ENCODE peak calls at places on chromosomes 5 and 9, in ten cellular contexts. Y is neural crest cell, Z is GM20000, E is body of pancreas, P is retinal pigment epithelial cell, J is sigmoid colon, G is RWPE1, I is progenitor cell of endocrine pancreas, T is AG04450, H is IMR-90. L is an unnamed sample.

GRCh38 chr5:72226950-72227349 is 93.1 kb downstream of the MRPS27 start:
- DNase-seq in G (no peak), E (no peak), Y (no peak), I (no peak), H (no peak), P (no peak), T (no peak), Z (no peak), J (no peak), L (no peak)

GRCh38 chr5:123835421-123835820 is 323.4 kb downstream of the CSNK1G3 start:
- DNase-seq in J (no peak), E (no peak), I (no peak), G (no peak), P (peak; percentile 93), T (no peak), Y (no peak), Z (no peak), H (no peak), L (no peak)

GRCh38 chr5:3032513-3032912 is 281.0 kb upstream of the IRX2 start:
- DNase-seq in H (no peak), G (no peak), Z (no peak), I (no peak), E (no peak), T (no peak), Y (no peak), P (no peak), J (no peak), L (no peak)

GRCh38 chr9:97543568-97543967 is 42.1 kb downstream of the TMOD1 start:
- DNase-seq in I (no peak), G (no peak), E (no peak), H (no peak), J (no peak), P (no peak), Z (no peak), Y (no peak), T (no peak), L (no peak)

GRCh38 chr9:101564252-101564651 is 30.5 kb downstream of the PPP3R2 start:
- DNase-seq in H (no peak), J (no peak), I (no peak), P (no peak), G (no peak), Z (no peak), E (no peak), T (no peak), Y (no peak), L (no peak)

GRCh38 chr5:177111720-177112394 is 21.7 kb upstream of the NSD1 start:
- DNase-seq in Z (peak; percentile 84), E (peak; percentile 50), J (no peak), P (no peak), T (no peak), G (peak; percentile 81), I (peak; percentile 82), H (peak; percentile 30), Y (peak; percentile 83), L (peak; percentile 85)

GRCh38 chr5:160442824-160443431 is 21.3 kb downstream of the PTTG1 start:
- DNase-seq in J (no peak), Y (no peak), E (no peak), T (no peak), G (no peak), H (no peak), P (no peak), I (no peak), Z (no peak), L (no peak)

GRCh38 chr9:22244141-22245011 is 202.2 kb upstream of the DMRTA1 start:
- DNase-seq in Y (peak; percentile 19), I (no peak), H (peak; percentile 63), E (peak; percentile 28), G (peak; percentile 47), P (peak; percentile 28), T (no peak), Z (peak; percentile 20), J (no peak), L (peak; percentile 45)

GRCh38 chr9:110399983-110400382 is 62.3 kb upstream of the TXNDC8 start:
- DNase-seq in E (no peak), G (no peak), Y (no peak), T (no peak), J (no peak), P (no peak), Z (no peak), H (no peak), I (no peak), L (no peak)

GRCh38 chr5:31815394-31815793 is 176.5 kb downstream of the PDZD2 start:
- DNase-seq in I (no peak), Y (no peak), J (no peak), H (no peak), P (no peak), T (no peak), E (no peak), G (no peak), Z (no peak), L (no peak)

GRCh38 chr9:133877327-133877726 is 114.8 kb downstream of the VAV2 start:
- DNase-seq in P (no peak), G (no peak), H (no peak), E (no peak), J (no peak), I (no peak), T (no peak), Z (no peak), Y (no peak), L (no peak)

GRCh38 chr9:133875131-133875530 is 117.0 kb downstream of the VAV2 start:
- DNase-seq in J (no peak), I (no peak), T (no peak), E (no peak), Y (no peak), P (no peak), H (no peak), G (no peak), Z (no peak), L (no peak)

GRCh38 chr9:133874659-133875058 is 117.5 kb downstream of the VAV2 start:
- DNase-seq in P (no peak), Y (no peak), H (no peak), G (no peak), T (no peak), I (no peak), J (no peak), E (no peak), Z (no peak), L (no peak)

GRCh38 chr9:133876836-133877235 is 115.3 kb downstream of the VAV2 start:
- DNase-seq in G (no peak), Z (no peak), I (no peak), Y (no peak), T (no peak), H (no peak), J (no peak), E (no peak), P (no peak), L (no peak)

DNA sequence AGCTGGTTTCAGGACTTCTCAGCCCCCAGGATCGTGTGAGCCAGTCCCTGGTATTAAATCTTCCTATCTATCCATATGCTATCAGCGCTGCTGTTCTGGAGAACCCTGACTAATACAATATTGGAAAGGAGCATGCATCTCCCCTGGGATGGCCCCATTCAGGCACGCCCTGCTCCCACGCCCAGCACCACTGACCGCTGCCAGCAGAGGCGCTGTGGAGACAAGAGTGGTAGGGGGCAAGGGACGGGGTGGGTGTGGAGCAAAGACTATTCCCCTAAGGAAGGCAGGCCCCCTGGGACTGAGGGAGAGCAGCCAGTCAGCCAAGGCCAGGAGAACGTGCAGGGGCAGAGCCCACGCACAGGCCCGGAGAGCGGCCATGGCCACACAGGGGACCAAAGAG is 116.0 kb downstream of the VAV2 start:
- DNase-seq in J (no peak), E (no peak), I (no peak), P (no peak), T (no peak), H (no peak), Y (peak; percentile 40), Z (no peak), G (no peak), L (peak; percentile 74)
- TF ChIP-seq CTCF in J (no peak), E (no peak), I (peak; percentile 54), P (peak; percentile 39), T (peak; percentile 20), H (peak; percentile 14), Y (peak; percentile 52), Z (no peak), G (no peak), L (peak; percentile 55)

DNA sequence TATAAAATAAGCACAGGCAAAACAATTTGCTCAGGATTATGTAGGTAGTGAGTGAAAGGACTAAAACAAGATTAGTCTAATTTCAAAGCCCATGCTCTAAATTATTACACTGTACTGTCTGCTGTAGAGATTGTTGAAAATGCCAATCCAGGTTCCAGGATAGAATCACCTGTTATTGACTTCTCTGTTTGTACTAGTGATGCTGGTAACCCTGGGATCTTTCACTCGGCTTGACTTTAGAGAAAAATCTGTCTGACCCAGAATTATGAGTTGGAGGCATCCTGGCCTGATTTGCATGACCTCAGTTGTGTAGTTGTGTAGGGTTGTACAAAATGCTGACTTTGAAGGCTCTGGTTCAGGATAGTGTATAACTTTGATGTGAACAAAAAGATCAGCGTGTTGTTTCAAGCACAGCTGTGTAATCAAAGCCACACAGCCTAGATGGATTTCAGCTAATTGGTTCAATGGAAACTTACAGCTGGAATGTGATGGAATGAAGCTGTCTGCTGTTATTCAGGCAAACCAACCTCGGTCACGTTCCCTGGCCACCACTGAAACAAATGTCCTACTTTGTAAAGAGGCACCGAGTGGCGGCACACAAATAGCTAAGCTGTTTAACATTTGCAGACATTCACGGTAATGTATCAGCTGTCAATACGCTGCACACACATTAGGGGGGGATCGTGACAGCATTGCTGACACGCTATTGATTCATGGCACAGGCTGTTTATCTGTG is 340.3 kb downstream of the KCTD16 start:
- DNase-seq in Y (no peak), E (peak; percentile 21), Z (no peak), T (no peak), J (no peak), G (no peak), H (no peak), I (no peak), P (no peak), L (no peak)
- TF ChIP-seq CTCF in Y (no peak), E (no peak), Z (no peak), T (no peak), J (no peak), G (no peak), H (no peak), I (no peak), P (no peak), L (no peak)

GRCh38 chr5:163505475-163506457 is at the start of gene MAT2B:
- DNase-seq in H (peak; percentile 91), Y (peak; percentile 85), T (peak; percentile 78), J (peak; percentile 97), I (peak; percentile 90), E (peak; percentile 96), Z (peak; percentile 91), G (peak; percentile 97), P (peak; percentile 84), L (peak; percentile 95)
- TF ChIP-seq CTCF in H (peak; percentile 60), Y (peak; percentile 63), T (peak; percentile 41), J (no peak), I (peak; percentile 63), E (peak; percentile 37), Z (peak; percentile 34), G (peak; percentile 69), P (peak; percentile 45), L (peak; percentile 29)

DNA sequence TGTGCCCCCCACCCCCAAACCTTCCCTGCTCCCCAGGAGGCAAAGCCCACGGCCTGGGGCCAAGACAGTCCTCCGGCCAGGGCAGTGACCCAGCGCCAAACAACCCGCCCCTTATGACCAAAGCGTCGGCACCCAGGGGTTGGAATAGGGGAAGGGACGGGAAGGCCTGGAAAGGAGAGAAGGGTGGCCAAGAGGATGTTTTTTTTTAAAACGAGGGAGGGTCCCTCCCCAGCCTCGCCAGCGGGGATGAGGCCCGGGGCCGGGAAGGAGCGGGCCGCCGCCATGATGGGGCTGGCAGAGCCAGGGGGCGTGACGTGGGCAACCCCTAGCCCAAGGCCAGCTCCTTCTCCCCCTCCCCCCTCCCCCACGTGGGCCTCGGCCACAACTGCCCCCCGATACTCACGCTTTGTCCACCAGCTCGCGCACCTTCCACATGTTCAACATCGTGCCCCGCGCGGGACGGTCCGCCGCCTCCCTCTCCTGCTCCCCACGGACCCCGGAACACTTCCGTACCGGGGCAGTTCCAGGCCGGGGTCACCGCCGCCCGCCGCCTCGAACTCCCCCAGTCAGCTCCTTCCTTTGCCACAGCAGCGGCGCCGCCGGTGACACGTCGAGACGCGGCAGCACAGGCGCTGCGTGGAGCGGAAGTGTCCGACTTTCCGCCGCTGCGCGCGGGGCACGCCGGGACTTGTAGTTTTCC is at the start of gene CLINT1:
- DNase-seq in I (peak; percentile 76), E (peak; percentile 92), T (peak; percentile 41), Z (peak; percentile 87), P (peak; percentile 39), Y (peak; percentile 83), H (peak; percentile 83), G (peak; percentile 93), J (peak; percentile 95), L (peak; percentile 91)
- TF ChIP-seq CTCF in I (no peak), E (no peak), T (no peak), Z (no peak), P (no peak), Y (peak; percentile 13), H (no peak), G (no peak), J (no peak), L (no peak)